ENCODE peak calls at places on chromosomes 7 and 10, in six cellular contexts. One of them, this sample, is unnamed.

GRCh38 chr10:97774811-97775294 is 3.1 kb upstream of the SFRP5 start:
- DNase-seq in IMR-90: no peak
- DNase-seq in cardiac muscle cell: no peak
- DNase-seq in A549: no peak
- DNase-seq in thoracic aorta: no peak
- DNase-seq in activated CD8-positive, alpha-beta T cell treated with anti-CD3 and anti-CD28 coated beads for 36 hours: no peak
- DNase-seq in this sample: no peak

GRCh38 chr10:26438534-26439269 is 561 bp downstream of the APBB1IP start:
- DNase-seq in cardiac muscle cell: peak
- DNase-seq in activated CD8-positive, alpha-beta T cell treated with anti-CD3 and anti-CD28 coated beads for 36 hours: peak
- DNase-seq in A549: no peak
- DNase-seq in thoracic aorta: no peak
- DNase-seq in IMR-90: no peak
- DNase-seq in this sample: peak

GRCh38 chr10:12910835-12911234 is 90.7 kb downstream of the CCDC3 start:
- DNase-seq in A549: no peak
- DNase-seq in IMR-90: no peak
- DNase-seq in activated CD8-positive, alpha-beta T cell treated with anti-CD3 and anti-CD28 coated beads for 36 hours: no peak
- DNase-seq in thoracic aorta: no peak
- DNase-seq in cardiac muscle cell: no peak
- DNase-seq in this sample: no peak

GRCh38 chr10:103763374-103764202 is 91.8 kb downstream of the SH3PXD2A start:
- DNase-seq in IMR-90: peak
- DNase-seq in cardiac muscle cell: no peak
- DNase-seq in A549: no peak
- DNase-seq in thoracic aorta: no peak
- DNase-seq in activated CD8-positive, alpha-beta T cell treated with anti-CD3 and anti-CD28 coated beads for 36 hours: peak
- DNase-seq in this sample: no peak

GRCh38 chr7:106795877-106796231 is 69.2 kb upstream of the PIK3CG start:
- DNase-seq in activated CD8-positive, alpha-beta T cell treated with anti-CD3 and anti-CD28 coated beads for 36 hours: no peak
- DNase-seq in cardiac muscle cell: no peak
- DNase-seq in thoracic aorta: no peak
- DNase-seq in IMR-90: no peak
- DNase-seq in A549: no peak
- DNase-seq in this sample: no peak

GRCh38 chr10:73577788-73578187 is 13.4 kb downstream of the USP54 start:
- DNase-seq in cardiac muscle cell: peak
- DNase-seq in A549: no peak
- DNase-seq in thoracic aorta: peak
- DNase-seq in activated CD8-positive, alpha-beta T cell treated with anti-CD3 and anti-CD28 coated beads for 36 hours: no peak
- DNase-seq in IMR-90: peak
- DNase-seq in this sample: no peak

GRCh38 chr10:128604025-128604424 is 477.8 kb upstream of the MKI67 start:
- DNase-seq in thoracic aorta: no peak
- DNase-seq in A549: no peak
- DNase-seq in IMR-90: no peak
- DNase-seq in activated CD8-positive, alpha-beta T cell treated with anti-CD3 and anti-CD28 coated beads for 36 hours: no peak
- DNase-seq in cardiac muscle cell: no peak
- DNase-seq in this sample: no peak

GRCh38 chr7:150365673-150366398 is 2.8 kb upstream of the REPIN1 start:
- DNase-seq in activated CD8-positive, alpha-beta T cell treated with anti-CD3 and anti-CD28 coated beads for 36 hours: no peak
- DNase-seq in thoracic aorta: no peak
- DNase-seq in A549: no peak
- DNase-seq in cardiac muscle cell: no peak
- DNase-seq in IMR-90: no peak
- DNase-seq in this sample: no peak

GRCh38 chr10:130454543-130455000 is 318.4 kb downstream of the GLRX3 start:
- DNase-seq in cardiac muscle cell: no peak
- DNase-seq in A549: no peak
- DNase-seq in activated CD8-positive, alpha-beta T cell treated with anti-CD3 and anti-CD28 coated beads for 36 hours: no peak
- DNase-seq in thoracic aorta: no peak
- DNase-seq in IMR-90: no peak
- DNase-seq in this sample: no peak

GRCh38 chr10:47372726-47373125 is 11.4 kb downstream of the ZNF488 start:
- DNase-seq in cardiac muscle cell: no peak
- DNase-seq in activated CD8-positive, alpha-beta T cell treated with anti-CD3 and anti-CD28 coated beads for 36 hours: no peak
- DNase-seq in A549: no peak
- DNase-seq in IMR-90: no peak
- DNase-seq in thoracic aorta: no peak
- DNase-seq in this sample: no peak

GRCh38 chr7:88218836-88219605 is 817 bp downstream of the SRI start:
- DNase-seq in IMR-90: peak
- DNase-seq in activated CD8-positive, alpha-beta T cell treated with anti-CD3 and anti-CD28 coated beads for 36 hours: peak
- DNase-seq in cardiac muscle cell: peak
- DNase-seq in A549: peak
- DNase-seq in thoracic aorta: no peak
- DNase-seq in this sample: peak

GRCh38 chr7:70553364-70553763 is 578.6 kb upstream of the GALNT17 start:
- DNase-seq in thoracic aorta: no peak
- DNase-seq in IMR-90: no peak
- DNase-seq in A549: no peak
- DNase-seq in cardiac muscle cell: peak
- DNase-seq in activated CD8-positive, alpha-beta T cell treated with anti-CD3 and anti-CD28 coated beads for 36 hours: no peak
- DNase-seq in this sample: no peak

GRCh38 chr7:158384746-158385145 is 202.9 kb downstream of the PTPRN2 start:
- DNase-seq in cardiac muscle cell: no peak
- DNase-seq in A549: no peak
- DNase-seq in IMR-90: no peak
- DNase-seq in activated CD8-positive, alpha-beta T cell treated with anti-CD3 and anti-CD28 coated beads for 36 hours: no peak
- DNase-seq in thoracic aorta: no peak
- DNase-seq in this sample: no peak

GRCh38 chr10:124577651-124578050 is 116.0 kb downstream of the LHPP start:
- DNase-seq in A549: no peak
- DNase-seq in activated CD8-positive, alpha-beta T cell treated with anti-CD3 and anti-CD28 coated beads for 36 hours: no peak
- DNase-seq in cardiac muscle cell: no peak
- DNase-seq in thoracic aorta: no peak
- DNase-seq in IMR-90: no peak
- DNase-seq in this sample: no peak

GRCh38 chr10:62433181-62433692 is 59.1 kb downstream of the ZNF365 start:
- DNase-seq in thoracic aorta: peak
- DNase-seq in A549: peak
- DNase-seq in cardiac muscle cell: peak
- DNase-seq in IMR-90: peak
- DNase-seq in activated CD8-positive, alpha-beta T cell treated with anti-CD3 and anti-CD28 coated beads for 36 hours: peak
- DNase-seq in this sample: peak

GRCh38 chr7:102967798-102968197 is 55.0 kb downstream of the LRRC17 start:
- DNase-seq in IMR-90: peak
- DNase-seq in A549: no peak
- DNase-seq in activated CD8-positive, alpha-beta T cell treated with anti-CD3 and anti-CD28 coated beads for 36 hours: no peak
- DNase-seq in thoracic aorta: no peak
- DNase-seq in cardiac muscle cell: peak
- DNase-seq in this sample: no peak

GRCh38 chr10:60384006-60384405 is 5.7 kb downstream of the ANK3 start:
- DNase-seq in activated CD8-positive, alpha-beta T cell treated with anti-CD3 and anti-CD28 coated beads for 36 hours: no peak
- DNase-seq in A549: no peak
- DNase-seq in thoracic aorta: no peak
- DNase-seq in IMR-90: peak
- DNase-seq in cardiac muscle cell: peak
- DNase-seq in this sample: no peak

GRCh38 chr7:55118426-55118825 is 99.6 kb downstream of the EGFR start:
- DNase-seq in cardiac muscle cell: no peak
- DNase-seq in activated CD8-positive, alpha-beta T cell treated with anti-CD3 and anti-CD28 coated beads for 36 hours: no peak
- DNase-seq in A549: no peak
- DNase-seq in IMR-90: no peak
- DNase-seq in thoracic aorta: no peak
- DNase-seq in this sample: no peak

DNA sequence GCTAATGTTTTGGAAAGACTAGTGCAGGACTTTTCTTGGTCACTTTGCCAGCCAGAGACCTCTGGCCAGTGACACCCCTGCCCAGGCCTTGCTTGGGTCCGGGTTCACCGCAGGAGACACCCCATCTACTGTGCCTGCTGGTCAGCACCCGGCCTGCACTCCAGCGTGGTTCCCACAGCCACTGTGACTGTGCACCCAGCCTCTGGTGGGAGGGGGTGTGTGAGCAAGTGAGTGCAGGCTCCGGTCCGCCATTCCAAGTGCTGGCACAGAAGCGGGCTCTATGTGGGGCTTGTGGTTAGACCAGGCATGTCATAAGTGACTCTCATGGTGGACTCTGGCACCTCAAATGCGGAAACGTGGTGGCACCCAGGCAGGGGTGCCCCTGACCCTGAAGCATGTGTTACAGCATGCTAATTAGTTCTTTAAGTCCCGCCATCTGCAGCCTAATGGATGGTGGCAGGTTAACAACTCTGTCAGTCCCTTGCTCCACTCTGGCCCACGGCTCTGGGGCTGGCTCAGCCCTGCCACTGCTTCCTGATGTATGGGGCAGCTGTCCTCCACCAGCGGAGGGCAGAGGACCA is 311.9 kb upstream of the HGF start:
- DNase-seq in A549: no peak
- DNase-seq in IMR-90: no peak
- DNase-seq in thoracic aorta: no peak
- DNase-seq in activated CD8-positive, alpha-beta T cell treated with anti-CD3 and anti-CD28 coated beads for 36 hours: no peak
- DNase-seq in cardiac muscle cell: no peak
- DNase-seq in this sample: no peak
- TF ChIP-seq CTCF in A549: no peak
- TF ChIP-seq CTCF in IMR-90: no peak
- TF ChIP-seq CTCF in thoracic aorta: no peak
- TF ChIP-seq CTCF in activated CD8-positive, alpha-beta T cell treated with anti-CD3 and anti-CD28 coated beads for 36 hours: no peak
- TF ChIP-seq CTCF in cardiac muscle cell: no peak
- TF ChIP-seq CTCF in this sample: no peak

GRCh38 chr10:20017961-20018360 is 201.7 kb downstream of the PLXDC2 start:
- DNase-seq in A549: no peak
- DNase-seq in cardiac muscle cell: peak
- DNase-seq in activated CD8-positive, alpha-beta T cell treated with anti-CD3 and anti-CD28 coated beads for 36 hours: no peak
- DNase-seq in thoracic aorta: no peak
- DNase-seq in IMR-90: peak
- DNase-seq in this sample: no peak
- TF ChIP-seq CTCF in A549: no peak
- TF ChIP-seq CTCF in cardiac muscle cell: no peak
- TF ChIP-seq CTCF in activated CD8-positive, alpha-beta T cell treated with anti-CD3 and anti-CD28 coated beads for 36 hours: no peak
- TF ChIP-seq CTCF in thoracic aorta: no peak
- TF ChIP-seq CTCF in IMR-90: no peak
- TF ChIP-seq CTCF in this sample: no peak

DNA sequence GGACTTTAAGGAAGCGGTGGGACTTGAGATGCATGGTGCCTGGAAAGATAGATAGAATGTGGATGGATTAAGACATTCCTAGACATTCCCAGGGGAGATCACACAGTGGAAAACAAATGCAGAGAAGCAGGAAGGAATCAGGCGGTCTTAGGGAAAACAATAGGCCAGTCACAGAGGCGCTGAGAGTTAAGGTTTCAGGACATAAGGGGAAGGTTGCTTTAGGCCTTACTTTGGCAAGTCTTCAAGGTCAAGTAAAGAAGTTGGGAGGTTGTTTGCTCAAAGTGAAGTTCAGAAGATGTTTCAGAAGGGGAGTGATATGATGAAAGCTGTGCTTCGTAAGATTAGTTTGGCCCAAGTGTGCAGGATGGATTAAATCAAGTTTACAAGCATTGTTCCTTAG is 109.4 kb downstream of the SUGCT start:
- DNase-seq in thoracic aorta: no peak
- DNase-seq in cardiac muscle cell: peak
- DNase-seq in activated CD8-positive, alpha-beta T cell treated with anti-CD3 and anti-CD28 coated beads for 36 hours: no peak
- DNase-seq in IMR-90: no peak
- DNase-seq in A549: no peak
- DNase-seq in this sample: no peak
- TF ChIP-seq CTCF in thoracic aorta: no peak
- TF ChIP-seq CTCF in cardiac muscle cell: no peak
- TF ChIP-seq CTCF in activated CD8-positive, alpha-beta T cell treated with anti-CD3 and anti-CD28 coated beads for 36 hours: no peak
- TF ChIP-seq CTCF in IMR-90: no peak
- TF ChIP-seq CTCF in A549: no peak
- TF ChIP-seq CTCF in this sample: no peak

GRCh38 chr7:45918556-45918955 is 2.5 kb downstream of the IGFBP3 start:
- DNase-seq in thoracic aorta: no peak
- DNase-seq in A549: no peak
- DNase-seq in cardiac muscle cell: no peak
- DNase-seq in IMR-90: no peak
- DNase-seq in activated CD8-positive, alpha-beta T cell treated with anti-CD3 and anti-CD28 coated beads for 36 hours: no peak
- DNase-seq in this sample: no peak

GRCh38 chr7:45919231-45919825 is 1.7 kb downstream of the IGFBP3 start:
- DNase-seq in thoracic aorta: no peak
- DNase-seq in IMR-90: no peak
- DNase-seq in cardiac muscle cell: no peak
- DNase-seq in A549: no peak
- DNase-seq in activated CD8-positive, alpha-beta T cell treated with anti-CD3 and anti-CD28 coated beads for 36 hours: no peak
- DNase-seq in this sample: no peak

GRCh38 chr7:45917064-45917463 is 4.0 kb downstream of the IGFBP3 start:
- DNase-seq in IMR-90: no peak
- DNase-seq in A549: no peak
- DNase-seq in cardiac muscle cell: no peak
- DNase-seq in thoracic aorta: no peak
- DNase-seq in activated CD8-positive, alpha-beta T cell treated with anti-CD3 and anti-CD28 coated beads for 36 hours: no peak
- DNase-seq in this sample: no peak

GRCh38 chr7:45915606-45916005 is 5.5 kb downstream of the IGFBP3 start:
- DNase-seq in cardiac muscle cell: no peak
- DNase-seq in thoracic aorta: no peak
- DNase-seq in IMR-90: peak
- DNase-seq in A549: no peak
- DNase-seq in activated CD8-positive, alpha-beta T cell treated with anti-CD3 and anti-CD28 coated beads for 36 hours: no peak
- DNase-seq in this sample: no peak

GRCh38 chr7:45917658-45918057 is 3.4 kb downstream of the IGFBP3 start:
- DNase-seq in IMR-90: peak
- DNase-seq in activated CD8-positive, alpha-beta T cell treated with anti-CD3 and anti-CD28 coated beads for 36 hours: peak
- DNase-seq in thoracic aorta: no peak
- DNase-seq in A549: peak
- DNase-seq in cardiac muscle cell: peak
- DNase-seq in this sample: peak
- TF ChIP-seq CTCF in IMR-90: peak
- TF ChIP-seq CTCF in activated CD8-positive, alpha-beta T cell treated with anti-CD3 and anti-CD28 coated beads for 36 hours: peak
- TF ChIP-seq CTCF in thoracic aorta: peak
- TF ChIP-seq CTCF in A549: peak
- TF ChIP-seq CTCF in cardiac muscle cell: peak
- TF ChIP-seq CTCF in this sample: peak

This sample was measured in GM13977.